ENCODE peak calls at places on chromosomes 3 and 15, in four cellular contexts. Y is left lung, A is right lobe of liver, J is RWPE1. C is an unnamed sample.

GRCh38 chr15:62389887-62390792 is 225.1 kb upstream of the C2CD4B start:
- DNase-seq in J (peak), Y (peak), A (peak), C (peak)

GRCh38 chr3:62843508-62843907 is 31.7 kb downstream of the CADPS start:
- DNase-seq in A (no peak), J (no peak), Y (no peak), C (no peak)

GRCh38 chr3:12750223-12750622 is 8.8 kb downstream of the TMEM40 start:
- DNase-seq in Y (peak), A (no peak), J (peak), C (no peak)

GRCh38 chr3:196108075-196108743 is 26.3 kb upstream of the TFRC start:
- DNase-seq in A (peak), Y (no peak), J (peak), C (no peak)

GRCh38 chr15:101083336-101084045 is 164.3 kb downstream of the LRRK1 start:
- DNase-seq in Y (no peak), J (no peak), A (no peak), C (no peak)

GRCh38 chr3:110791971-110792370 is 279.6 kb upstream of the NECTIN3 start:
- DNase-seq in A (no peak), J (no peak), Y (no peak), C (no peak)

GRCh38 chr15:30984118-30984517 is 7.3 kb downstream of the MTMR10 start:
- DNase-seq in J (no peak), Y (no peak), A (no peak), C (no peak)

GRCh38 chr15:99126930-99127329 is 22.1 kb downstream of the SYNM start:
- DNase-seq in Y (no peak), J (no peak), A (no peak), C (no peak)

GRCh38 chr15:74227968-74228722 is 8.0 kb upstream of the CCDC33 start:
- DNase-seq in J (no peak), Y (no peak), A (no peak), C (no peak)

GRCh38 chr3:143731776-143732175 is 116.5 kb downstream of the SLC9A9 start:
- DNase-seq in Y (no peak), J (no peak), A (no peak), C (no peak)

GRCh38 chr3:188082040-188082439 is 71.9 kb upstream of the LPP start:
- DNase-seq in Y (no peak), A (no peak), J (no peak), C (no peak)

GRCh38 chr3:28247286-28247685 is 5.9 kb downstream of the CMC1 start:
- DNase-seq in J (no peak), Y (no peak), A (no peak), C (no peak)

GRCh38 chr3:24678441-24678865 is 183.8 kb upstream of the THRB start:
- DNase-seq in A (no peak), J (peak), Y (no peak), C (no peak)

GRCh38 chr15:54227569-54227968 is 249.3 kb downstream of the UNC13C start:
- DNase-seq in Y (no peak), J (no peak), A (no peak), C (no peak)

GRCh38 chr3:52405601-52406115 is 39.2 kb downstream of the SEMA3G start:
- DNase-seq in Y (no peak), J (no peak), A (no peak), C (peak)

GRCh38 chr3:66722675-66723074 is 221.9 kb upstream of the LRIG1 start:
- DNase-seq in Y (peak), A (no peak), J (peak), C (no peak)

GRCh38 chr3:37377670-37378069 is 203.3 kb upstream of the LRRFIP2 start:
- DNase-seq in Y (no peak), J (no peak), A (no peak), C (no peak)

GRCh38 chr15:67865766-67866165 is 25.9 kb upstream of the RNU6-1 start:
- DNase-seq in Y (no peak), J (no peak), A (peak), C (no peak)

GRCh38 chr15:48654799-48655198 is 9.3 kb upstream of the FBN1 start:
- DNase-seq in A (no peak), Y (no peak), J (no peak), C (no peak)

GRCh38 chr3:56303508-56303907 is 164.8 kb downstream of the ERC2 start:
- DNase-seq in J (no peak), A (no peak), Y (peak), C (no peak)
- TF ChIP-seq CTCF in J (peak), A (no peak), Y (no peak), C (peak)

DNA sequence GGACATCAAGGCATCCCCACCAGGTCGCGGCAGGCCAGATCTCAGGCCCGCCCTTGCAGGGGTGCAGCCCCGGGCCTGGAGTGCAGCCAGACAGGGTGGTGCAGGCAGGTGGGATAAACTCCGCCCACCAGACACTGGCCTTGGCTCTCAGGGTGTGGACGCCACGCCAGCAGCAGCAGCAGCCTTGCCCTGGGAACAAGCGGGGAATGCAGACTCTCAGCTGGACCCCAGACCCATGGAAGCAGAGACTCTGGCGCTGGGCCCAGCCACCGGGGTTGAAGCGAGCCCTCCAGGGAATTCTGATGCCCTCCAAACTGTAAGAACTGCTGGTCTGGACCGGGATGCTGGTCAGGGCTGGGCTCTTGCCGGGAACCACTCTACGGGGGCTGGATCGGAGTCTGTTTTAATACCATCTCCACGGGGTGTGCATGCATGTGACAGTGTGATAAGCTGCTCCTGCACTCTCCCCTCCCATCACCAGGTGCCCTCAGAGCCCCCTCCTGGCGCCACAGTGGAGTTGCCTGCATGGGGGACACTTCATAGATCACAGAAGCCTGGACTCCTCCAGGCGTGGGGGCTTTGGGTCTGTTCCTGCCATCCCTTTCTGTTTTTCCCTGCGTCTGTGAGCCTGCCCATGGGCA is 142.7 kb downstream of the NSMCE3 start:
- DNase-seq in A (no peak), J (no peak), Y (no peak), C (no peak)
- TF ChIP-seq CTCF in A (no peak), J (no peak), Y (no peak), C (no peak)

DNA sequence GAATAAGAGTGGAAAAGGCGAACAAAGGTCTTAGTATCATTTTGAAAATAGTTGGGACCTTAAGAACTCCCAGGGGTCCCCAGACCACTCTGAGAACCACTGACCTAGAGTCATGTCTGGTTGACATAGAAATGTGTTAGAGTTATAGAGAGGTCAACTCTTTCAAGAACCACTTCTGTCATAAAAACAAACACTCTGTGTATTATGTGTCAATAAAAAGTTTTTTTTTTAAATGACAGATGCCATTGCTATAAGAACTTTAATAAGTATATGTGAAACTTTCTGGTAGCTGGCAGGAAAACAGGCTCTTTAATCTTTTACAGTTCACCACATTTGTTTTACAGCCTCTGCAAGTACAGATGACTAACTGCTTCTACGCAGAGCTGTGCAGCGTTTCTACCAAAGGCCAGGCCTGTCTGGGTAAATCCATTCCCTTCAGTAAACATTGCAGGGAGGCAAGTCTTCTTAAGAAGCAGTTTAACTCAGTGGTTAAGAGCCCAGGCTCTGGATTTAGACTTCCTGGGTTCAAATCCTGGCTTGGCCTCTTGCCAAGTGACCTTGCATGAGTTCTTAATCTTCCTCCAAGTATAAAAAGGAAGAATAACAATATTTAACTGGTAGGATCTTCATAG is 56.6 kb downstream of the RFTN1 start:
- DNase-seq in J (no peak), Y (peak), A (no peak), C (no peak)
- TF ChIP-seq CTCF in J (no peak), Y (no peak), A (no peak), C (no peak)

GRCh38 chr3:127746400-127747057 is 73.8 kb downstream of the ABTB1 start:
- DNase-seq in J (no peak), Y (peak), A (no peak), C (no peak)
- TF ChIP-seq CTCF in J (no peak), Y (no peak), A (no peak), C (peak)

GRCh38 chr15:93520206-93520605 is 431.2 kb upstream of the RGMA start:
- DNase-seq in A (no peak), J (no peak), Y (no peak), C (no peak)

DNA sequence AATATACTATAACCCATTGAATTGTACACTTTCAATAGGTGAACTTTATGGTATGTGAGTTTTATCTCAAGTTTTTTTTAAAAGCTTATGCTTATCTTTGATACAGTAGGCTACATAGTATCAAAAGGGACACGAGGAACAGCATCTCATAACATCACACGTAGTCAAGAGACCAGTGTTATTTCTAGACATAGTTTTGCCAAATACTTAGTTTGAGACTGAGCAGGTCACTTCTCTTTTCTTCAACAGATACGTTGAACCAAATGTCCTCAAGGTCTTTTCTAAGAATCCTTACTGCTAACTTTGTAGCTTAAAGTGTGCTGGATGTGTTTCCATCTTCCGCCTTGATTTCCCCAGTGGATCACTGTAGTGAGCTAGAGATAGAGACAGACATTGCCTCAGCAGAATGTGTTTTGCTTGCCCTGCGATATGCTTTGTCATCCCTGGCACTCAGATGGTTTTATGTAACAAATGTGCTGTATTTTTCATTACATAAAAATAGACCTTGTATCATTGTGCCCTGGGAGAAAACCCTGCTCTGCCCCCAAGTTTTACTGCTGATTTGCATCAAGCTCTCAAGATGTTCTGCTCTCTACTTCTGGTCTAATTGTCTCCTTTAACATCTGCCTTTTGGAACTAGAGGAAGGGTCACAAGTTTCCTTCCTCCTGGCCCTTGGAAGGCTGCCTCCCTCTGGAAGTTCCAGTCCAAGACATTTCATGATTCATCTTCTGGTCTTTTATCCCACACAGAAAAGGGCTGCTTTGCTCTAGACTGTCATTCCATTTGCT is 426.4 kb upstream of the RGMA start:
- DNase-seq in A (no peak), J (no peak), Y (no peak), C (no peak)
- TF ChIP-seq CTCF in A (no peak), J (no peak), Y (no peak), C (no peak)

C was measured in upper lobe of right lung.